ENCODE peak calls at places on chromosomes 7 and 10, in eight cellular contexts. One of them, this sample, is unnamed.

GRCh38 chr7:71768470-71768869 is 636.5 kb downstream of the GALNT17 start:
- DNase-seq in HCT116: no peak
- DNase-seq in GM12892: no peak
- DNase-seq in A549: no peak
- DNase-seq in spleen: no peak
- DNase-seq in ovary: no peak
- DNase-seq in IMR-90: no peak
- DNase-seq in body of pancreas: no peak
- DNase-seq in this sample: peak; percentile 74

GRCh38 chr7:155647302-155647701 is 2.8 kb downstream of the RBM33 start:
- DNase-seq in HCT116: no peak
- DNase-seq in GM12892: no peak
- DNase-seq in A549: no peak
- DNase-seq in spleen: no peak
- DNase-seq in ovary: no peak
- DNase-seq in IMR-90: no peak
- DNase-seq in body of pancreas: no peak
- DNase-seq in this sample: no peak

GRCh38 chr7:16847381-16847860 is 34.4 kb downstream of the AGR3 start:
- DNase-seq in HCT116: no peak
- DNase-seq in GM12892: no peak
- DNase-seq in A549: peak; percentile 74
- DNase-seq in spleen: no peak
- DNase-seq in ovary: no peak
- DNase-seq in IMR-90: peak; percentile 6
- DNase-seq in body of pancreas: peak; percentile 62
- DNase-seq in this sample: no peak

GRCh38 chr7:32163141-32163806 is 93.1 kb upstream of the PDE1C start:
- DNase-seq in HCT116: no peak
- DNase-seq in GM12892: no peak
- DNase-seq in A549: peak; percentile 54
- DNase-seq in spleen: no peak
- DNase-seq in ovary: peak; percentile 30
- DNase-seq in IMR-90: peak; percentile 85
- DNase-seq in body of pancreas: peak; percentile 49
- DNase-seq in this sample: no peak

GRCh38 chr10:10605551-10606081 is 412.1 kb upstream of the CELF2 start:
- DNase-seq in HCT116: no peak
- DNase-seq in GM12892: no peak
- DNase-seq in A549: no peak
- DNase-seq in spleen: no peak
- DNase-seq in ovary: peak; percentile 64
- DNase-seq in IMR-90: peak; percentile 86
- DNase-seq in body of pancreas: no peak
- DNase-seq in this sample: no peak

GRCh38 chr10:114258274-114258840 is 19.3 kb downstream of the VWA2 start:
- DNase-seq in HCT116: no peak
- DNase-seq in GM12892: no peak
- DNase-seq in A549: no peak
- DNase-seq in spleen: no peak
- DNase-seq in ovary: no peak
- DNase-seq in IMR-90: no peak
- DNase-seq in body of pancreas: no peak
- DNase-seq in this sample: no peak

GRCh38 chr7:113796557-113796956 is 122.3 kb downstream of the PPP1R3A start:
- DNase-seq in HCT116: no peak
- DNase-seq in GM12892: no peak
- DNase-seq in A549: no peak
- DNase-seq in spleen: no peak
- DNase-seq in ovary: no peak
- DNase-seq in IMR-90: peak; percentile 92
- DNase-seq in body of pancreas: no peak
- DNase-seq in this sample: no peak

GRCh38 chr10:77350711-77351119 is 286.9 kb downstream of the KCNMA1 start:
- DNase-seq in HCT116: peak; percentile 92
- DNase-seq in GM12892: no peak
- DNase-seq in A549: peak; percentile 99
- DNase-seq in spleen: no peak
- DNase-seq in ovary: no peak
- DNase-seq in IMR-90: peak; percentile 100
- DNase-seq in body of pancreas: peak; percentile 21
- DNase-seq in this sample: no peak

GRCh38 chr7:917255-918117 is 37.0 kb downstream of the ADAP1 start:
- DNase-seq in HCT116: no peak
- DNase-seq in GM12892: no peak
- DNase-seq in A549: no peak
- DNase-seq in spleen: peak; percentile 41
- DNase-seq in ovary: peak; percentile 1
- DNase-seq in IMR-90: no peak
- DNase-seq in body of pancreas: no peak
- DNase-seq in this sample: no peak

GRCh38 chr10:106500585-106501525 is 663.7 kb downstream of the SORCS1 start:
- DNase-seq in HCT116: no peak
- DNase-seq in GM12892: no peak
- DNase-seq in A549: no peak
- DNase-seq in spleen: no peak
- DNase-seq in ovary: no peak
- DNase-seq in IMR-90: peak; percentile 21
- DNase-seq in body of pancreas: no peak
- DNase-seq in this sample: no peak

GRCh38 chr7:84492565-84493034 is 298.0 kb upstream of the SEMA3A start:
- DNase-seq in HCT116: no peak
- DNase-seq in GM12892: no peak
- DNase-seq in A549: no peak
- DNase-seq in spleen: no peak
- DNase-seq in ovary: no peak
- DNase-seq in IMR-90: no peak
- DNase-seq in body of pancreas: peak; percentile 6
- DNase-seq in this sample: no peak

GRCh38 chr7:107322015-107322414 is 147.8 kb upstream of the GPR22 start:
- DNase-seq in HCT116: no peak
- DNase-seq in GM12892: no peak
- DNase-seq in A549: no peak
- DNase-seq in spleen: no peak
- DNase-seq in ovary: no peak
- DNase-seq in IMR-90: no peak
- DNase-seq in body of pancreas: no peak
- DNase-seq in this sample: no peak

GRCh38 chr10:119367841-119368549 is 160.6 kb downstream of the GRK5 start:
- DNase-seq in HCT116: no peak
- DNase-seq in GM12892: no peak
- DNase-seq in A549: no peak
- DNase-seq in spleen: no peak
- DNase-seq in ovary: no peak
- DNase-seq in IMR-90: no peak
- DNase-seq in body of pancreas: no peak
- DNase-seq in this sample: no peak

GRCh38 chr7:119724041-119724792 is 548.8 kb upstream of the KCND2 start:
- DNase-seq in HCT116: no peak
- DNase-seq in GM12892: no peak
- DNase-seq in A549: no peak
- DNase-seq in spleen: peak; percentile 48
- DNase-seq in ovary: no peak
- DNase-seq in IMR-90: no peak
- DNase-seq in body of pancreas: no peak
- DNase-seq in this sample: no peak

GRCh38 chr7:35712563-35713226 is 17.8 kb upstream of the HERPUD2 start:
- DNase-seq in HCT116: no peak
- DNase-seq in GM12892: no peak
- DNase-seq in A549: no peak
- DNase-seq in spleen: no peak
- DNase-seq in ovary: no peak
- DNase-seq in IMR-90: no peak
- DNase-seq in body of pancreas: no peak
- DNase-seq in this sample: no peak

DNA sequence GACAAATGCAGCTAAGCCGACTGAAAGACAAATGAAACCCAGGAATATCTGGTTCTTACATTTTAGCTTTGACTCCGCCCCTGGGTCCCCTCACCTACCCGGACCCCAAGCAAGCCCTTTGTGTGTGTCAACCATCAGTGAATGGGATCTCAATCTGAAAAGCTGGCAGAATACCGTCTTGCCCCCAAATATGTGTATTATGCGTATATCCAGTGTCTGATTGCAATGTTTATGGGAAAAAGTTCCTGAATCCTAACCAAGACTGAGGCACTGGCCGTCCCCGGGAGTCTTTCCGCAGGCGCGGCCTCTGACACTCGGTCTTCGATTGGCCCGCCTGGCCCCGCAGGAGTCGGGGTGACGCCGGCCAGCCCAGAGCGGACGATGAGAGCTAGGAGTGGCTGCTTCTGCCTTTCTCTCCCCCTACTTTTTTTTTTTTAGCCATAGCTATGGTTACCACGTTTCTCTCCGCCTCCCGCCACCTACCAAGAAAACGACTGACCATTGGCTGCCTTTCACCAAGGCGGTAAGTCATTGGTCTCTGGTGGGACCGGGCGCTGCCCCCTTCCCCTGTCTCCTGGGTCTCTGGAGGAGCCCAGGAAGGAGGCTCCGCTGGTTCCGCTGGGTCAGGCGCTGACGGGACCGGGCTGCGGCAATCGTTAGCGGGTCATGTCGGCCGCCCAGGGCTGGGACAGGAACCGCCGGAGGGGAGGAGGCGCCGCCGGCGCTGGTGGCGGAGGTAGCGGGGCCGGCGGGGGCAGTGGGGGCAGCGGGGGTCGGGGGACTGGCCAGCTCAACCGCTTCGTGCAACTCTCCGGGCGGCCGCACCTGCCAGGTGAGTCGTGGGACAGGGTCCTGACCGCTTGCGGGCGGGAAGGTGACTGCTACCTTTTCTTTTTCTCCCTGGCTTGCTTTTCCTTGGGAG is at the start of gene KLHDC10:
- DNase-seq in HCT116: peak; percentile 98
- DNase-seq in GM12892: peak; percentile 94
- DNase-seq in A549: peak; percentile 99
- DNase-seq in spleen: peak; percentile 99
- DNase-seq in ovary: peak; percentile 99
- DNase-seq in IMR-90: peak; percentile 99
- DNase-seq in body of pancreas: peak; percentile 97
- DNase-seq in this sample: peak; percentile 99
- TF ChIP-seq POLR2A in HCT116: peak; percentile 62
- TF ChIP-seq POLR2A in GM12892: peak; percentile 58
- TF ChIP-seq POLR2A in A549: peak; percentile 50
- TF ChIP-seq POLR2A in spleen: no peak
- TF ChIP-seq POLR2A in ovary: no peak
- TF ChIP-seq POLR2A in IMR-90: no peak
- TF ChIP-seq POLR2A in body of pancreas: peak; percentile 74
- TF ChIP-seq POLR2A in this sample: no peak

GRCh38 chr7:50976064-50976463 is 193.4 kb upstream of the GRB10 start:
- DNase-seq in HCT116: no peak
- DNase-seq in GM12892: no peak
- DNase-seq in A549: no peak
- DNase-seq in spleen: no peak
- DNase-seq in ovary: no peak
- DNase-seq in IMR-90: no peak
- DNase-seq in body of pancreas: no peak
- DNase-seq in this sample: peak; percentile 34
- TF ChIP-seq POLR2A in HCT116: no peak
- TF ChIP-seq POLR2A in GM12892: no peak
- TF ChIP-seq POLR2A in A549: no peak
- TF ChIP-seq POLR2A in spleen: no peak
- TF ChIP-seq POLR2A in ovary: no peak
- TF ChIP-seq POLR2A in IMR-90: no peak
- TF ChIP-seq POLR2A in body of pancreas: no peak
- TF ChIP-seq POLR2A in this sample: no peak

GRCh38 chr10:110672580-110672919 is 28.4 kb downstream of the RBM20 start:
- DNase-seq in HCT116: no peak
- DNase-seq in GM12892: no peak
- DNase-seq in A549: peak; percentile 46
- DNase-seq in spleen: no peak
- DNase-seq in ovary: no peak
- DNase-seq in IMR-90: no peak
- DNase-seq in body of pancreas: no peak
- DNase-seq in this sample: no peak

GRCh38 chr10:110670335-110670734 is 26.2 kb downstream of the RBM20 start:
- DNase-seq in HCT116: no peak
- DNase-seq in GM12892: no peak
- DNase-seq in A549: no peak
- DNase-seq in spleen: no peak
- DNase-seq in ovary: no peak
- DNase-seq in IMR-90: no peak
- DNase-seq in body of pancreas: no peak
- DNase-seq in this sample: no peak

GRCh38 chr10:110668443-110668842 is 24.3 kb downstream of the RBM20 start:
- DNase-seq in HCT116: no peak
- DNase-seq in GM12892: no peak
- DNase-seq in A549: no peak
- DNase-seq in spleen: no peak
- DNase-seq in ovary: no peak
- DNase-seq in IMR-90: no peak
- DNase-seq in body of pancreas: no peak
- DNase-seq in this sample: no peak

GRCh38 chr10:110676016-110676415 is 31.9 kb downstream of the RBM20 start:
- DNase-seq in HCT116: no peak
- DNase-seq in GM12892: no peak
- DNase-seq in A549: no peak
- DNase-seq in spleen: no peak
- DNase-seq in ovary: no peak
- DNase-seq in IMR-90: no peak
- DNase-seq in body of pancreas: no peak
- DNase-seq in this sample: no peak

DNA sequence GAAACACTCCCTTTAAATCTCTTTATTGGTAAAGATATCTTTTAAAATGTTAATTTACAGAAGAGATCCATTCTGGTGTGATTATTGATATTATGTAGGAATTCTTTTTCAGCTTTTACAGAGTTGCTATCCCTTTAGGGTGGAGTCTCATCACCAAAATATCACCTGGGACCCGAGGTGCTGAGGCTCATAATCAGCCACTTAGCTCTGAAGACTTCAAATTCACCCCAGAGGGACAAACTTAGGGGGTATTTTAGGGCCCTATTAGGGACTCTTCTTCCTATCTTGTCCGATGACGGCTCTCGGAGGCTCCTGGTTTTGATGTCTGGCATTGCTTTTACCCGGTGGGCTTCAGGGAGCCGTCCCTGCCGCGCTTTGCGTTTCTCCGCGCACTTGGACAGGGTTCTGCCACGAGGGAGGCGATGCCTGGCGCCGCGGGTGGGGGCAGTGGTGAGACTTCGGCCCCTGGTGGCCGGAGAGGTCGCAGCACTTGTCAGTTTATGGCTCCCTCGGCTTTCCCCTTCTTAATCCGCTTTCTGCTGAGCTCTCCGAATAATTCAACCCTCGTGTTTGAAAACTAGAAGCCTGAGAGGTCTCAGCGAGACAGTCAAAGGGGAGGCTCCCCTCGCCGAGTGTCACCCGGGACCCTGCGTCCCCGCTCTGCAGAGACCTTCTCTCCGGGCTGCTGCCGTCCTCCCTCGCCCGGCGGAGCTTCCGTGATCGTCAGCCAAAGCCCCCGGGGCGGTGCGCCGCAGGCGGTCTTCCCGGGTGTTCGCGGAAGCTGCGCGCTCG is 27.8 kb downstream of the RBM20 start:
- DNase-seq in HCT116: peak; percentile 78
- DNase-seq in GM12892: peak; percentile 70
- DNase-seq in A549: peak; percentile 88
- DNase-seq in spleen: peak; percentile 95
- DNase-seq in ovary: peak; percentile 30
- DNase-seq in IMR-90: peak; percentile 67
- DNase-seq in body of pancreas: peak; percentile 78
- DNase-seq in this sample: no peak
- TF ChIP-seq POLR2A in HCT116: peak; percentile 32
- TF ChIP-seq POLR2A in GM12892: no peak
- TF ChIP-seq POLR2A in A549: peak; percentile 33
- TF ChIP-seq POLR2A in spleen: no peak
- TF ChIP-seq POLR2A in ovary: no peak
- TF ChIP-seq POLR2A in IMR-90: no peak
- TF ChIP-seq POLR2A in body of pancreas: peak; percentile 44
- TF ChIP-seq POLR2A in this sample: no peak

GRCh38 chr7:19708397-19709248 is at the start of gene POLR1F:
- DNase-seq in HCT116: peak; percentile 91
- DNase-seq in GM12892: peak; percentile 43
- DNase-seq in A549: peak; percentile 68
- DNase-seq in spleen: peak; percentile 97
- DNase-seq in ovary: peak; percentile 93
- DNase-seq in IMR-90: peak; percentile 93
- DNase-seq in body of pancreas: peak; percentile 97
- DNase-seq in this sample: peak; percentile 97
- TF ChIP-seq POLR2A in HCT116: peak; percentile 72
- TF ChIP-seq POLR2A in GM12892: peak; percentile 98
- TF ChIP-seq POLR2A in A549: peak; percentile 94
- TF ChIP-seq POLR2A in spleen: peak; percentile 61
- TF ChIP-seq POLR2A in ovary: peak; percentile 77
- TF ChIP-seq POLR2A in IMR-90: peak; percentile 96
- TF ChIP-seq POLR2A in body of pancreas: peak; percentile 95
- TF ChIP-seq POLR2A in this sample: peak; percentile 61

This sample was measured in esophagus muscularis mucosa.